ENCODE peak calls at places on chromosomes 7 and 10, in ten cellular contexts. H, Z, M, P, C, S, L, Y, G and T are unnamed samples.

GRCh38 chr10:88491314-88491713 is 91.8 kb downstream of the RNLS start:
- DNase-seq in L (no peak), S (no peak), C (no peak), H (no peak), P (no peak), Y (no peak), M (no peak), G (no peak), Z (no peak), T (no peak)

GRCh38 chr7:28961972-28962371 is 3.8 kb upstream of the TRIL start:
- DNase-seq in L (no peak), G (no peak), Z (no peak), M (no peak), C (no peak), S (no peak), P (no peak), H (peak; percentile 78), Y (no peak), T (no peak)

GRCh38 chr7:46850563-46851325 is 731.2 kb downstream of the TNS3 start:
- DNase-seq in G (no peak), M (no peak), L (no peak), H (no peak), Z (no peak), S (no peak), P (no peak), Y (no peak), C (no peak), T (no peak)

GRCh38 chr10:94413374-94413773 is 11.0 kb downstream of the TBC1D12 start:
- DNase-seq in S (no peak), Y (no peak), M (no peak), C (peak; percentile 79), H (no peak), L (no peak), G (no peak), Z (no peak), P (no peak), T (no peak)

GRCh38 chr10:34791947-34792346 is 23.1 kb downstream of the PARD3 start:
- DNase-seq in L (no peak), M (no peak), G (no peak), S (no peak), P (no peak), Z (no peak), Y (no peak), C (no peak), H (no peak), T (no peak)

GRCh38 chr10:110845756-110846620 is 25.7 kb upstream of the PDCD4 start:
- DNase-seq in S (no peak), L (no peak), Y (no peak), P (no peak), M (no peak), H (no peak), Z (no peak), C (no peak), G (no peak), T (peak; percentile 91)

GRCh38 chr7:28990200-28990960 is 32.2 kb upstream of the TRIL start:
- DNase-seq in Y (no peak), G (peak; percentile 96), C (no peak), H (no peak), M (no peak), L (no peak), Z (no peak), P (no peak), S (no peak), T (no peak)

GRCh38 chr10:36038316-36038715 is 396.2 kb upstream of the FZD8 start:
- DNase-seq in H (no peak), S (no peak), G (peak; percentile 82), Y (no peak), M (no peak), C (no peak), P (no peak), Z (no peak), L (no peak), T (no peak)

GRCh38 chr7:318476-319266 is 28.7 kb downstream of the FOXL3 start:
- DNase-seq in L (no peak), C (no peak), Y (no peak), G (no peak), S (no peak), P (no peak), Z (no peak), M (no peak), H (no peak), T (peak; percentile 88)

GRCh38 chr10:57579926-57580325 is 687.8 kb downstream of the IPMK start:
- DNase-seq in L (no peak), H (peak; percentile 48), C (peak; percentile 47), Y (peak; percentile 29), G (no peak), M (no peak), P (peak; percentile 37), S (no peak), Z (no peak), T (peak; percentile 46)

GRCh38 chr7:44534501-44534900 is 6.6 kb downstream of the NPC1L1 start:
- DNase-seq in H (peak; percentile 85), Z (peak; percentile 63), G (peak; percentile 37), S (peak; percentile 86), L (no peak), C (no peak), Y (peak; percentile 24), P (peak; percentile 32), M (no peak), T (peak; percentile 54)

GRCh38 chr7:90155206-90155605 is 937 bp downstream of the STEAP1 start:
- DNase-seq in Y (no peak), Z (no peak), C (no peak), S (no peak), L (no peak), G (no peak), H (no peak), P (no peak), M (no peak), T (no peak)

GRCh38 chr10:49071221-49071761 is 44.0 kb downstream of the VSTM4 start:
- DNase-seq in Z (no peak), P (no peak), L (no peak), S (no peak), G (no peak), H (peak; percentile 7), Y (no peak), C (no peak), M (no peak), T (no peak)

GRCh38 chr10:28410420-28411135 is 107.7 kb upstream of the MPP7 start:
- DNase-seq in Y (no peak), S (no peak), Z (no peak), C (no peak), M (no peak), P (no peak), H (no peak), G (no peak), L (no peak), T (peak; percentile 12)

GRCh38 chr10:28676297-28676967 is 889 bp upstream of the BAMBI start:
- DNase-seq in M (no peak), H (peak; percentile 70), G (no peak), C (no peak), Y (no peak), Z (no peak), L (no peak), S (no peak), P (no peak), T (no peak)

GRCh38 chr10:114374141-114374791 is 30.0 kb downstream of the AFAP1L2 start:
- DNase-seq in H (no peak), Z (no peak), C (peak; percentile 30), G (no peak), L (no peak), M (no peak), P (no peak), Y (no peak), S (no peak), T (no peak)

GRCh38 chr7:102806613-102807012 is 57.8 kb downstream of the FAM185A start:
- DNase-seq in Z (no peak), H (no peak), Y (no peak), G (no peak), L (no peak), S (no peak), M (no peak), C (no peak), P (no peak), T (peak; percentile 4)

GRCh38 chr7:100545636-100546128 is 6.7 kb downstream of the AGFG2 start:
- DNase-seq in L (peak; percentile 33), S (peak; percentile 70), P (peak; percentile 56), H (peak; percentile 68), C (peak; percentile 57), M (peak; percentile 4), Y (no peak), Z (peak; percentile 78), G (peak; percentile 40), T (peak; percentile 95)

GRCh38 chr7:151838861-151839381 is 38.0 kb downstream of the PRKAG2 start:
- DNase-seq in Y (no peak), H (no peak), C (peak; percentile 62), G (no peak), L (no peak), S (peak; percentile 46), M (no peak), P (no peak), Z (peak; percentile 49), T (no peak)